ENCODE peak calls at places on chromosomes 13 and 19, in eight cellular contexts. Y is MCF 10A, H is WERI-Rb-1, S is cardiac fibroblast, I is endothelial cell, O is PC-3, G is Peyer's patch, E is BJ. B is an unnamed sample.

GRCh38 chr13:51425410-51426042 is 27.3 kb downstream of the INTS6 start:
- DNase-seq in E (peak; percentile 17), G (no peak), O (no peak), S (peak; percentile 63), I (no peak), Y (peak; percentile 34), H (no peak), B (no peak)

GRCh38 chr13:70856706-70857105 is 748.5 kb upstream of the KLHL1 start:
- DNase-seq in E (no peak), S (no peak), O (peak; percentile 42), Y (no peak), I (no peak), H (no peak), G (no peak), B (no peak)

GRCh38 chr13:110651726-110652230 is 36.4 kb downstream of the NAXD start:
- DNase-seq in O (no peak), H (no peak), I (no peak), Y (no peak), E (no peak), G (no peak), S (no peak), B (no peak)

GRCh38 chr13:59367467-59367866 is 796.3 kb downstream of the DIAPH3 start:
- DNase-seq in S (no peak), Y (no peak), E (no peak), I (no peak), G (no peak), H (no peak), O (no peak), B (no peak)

GRCh38 chr19:13089139-13089856 is 13.4 kb downstream of the LYL1 start:
- DNase-seq in G (no peak), O (peak; percentile 43), Y (no peak), H (peak; percentile 76), S (no peak), I (no peak), E (no peak), B (no peak)

GRCh38 chr19:55655648-55656040 is 809 bp downstream of the U2AF2 start:
- DNase-seq in O (no peak), H (no peak), I (no peak), S (no peak), E (no peak), G (no peak), Y (no peak), B (no peak)

GRCh38 chr19:43618921-43619261 is 538 bp downstream of the ZNF428 start:
- DNase-seq in O (peak; percentile 12), H (peak; percentile 72), I (peak; percentile 35), Y (no peak), S (no peak), E (no peak), G (peak; percentile 51), B (no peak)

GRCh38 chr19:5478925-5479588 is 23.8 kb downstream of the ZNRF4 start:
- DNase-seq in O (no peak), S (no peak), I (no peak), Y (no peak), E (no peak), G (no peak), H (no peak), B (no peak)

GRCh38 chr13:103358245-103358932 is 292.2 kb upstream of the SLC10A2 start:
- DNase-seq in O (no peak), Y (no peak), S (no peak), G (no peak), H (no peak), I (no peak), E (no peak), B (no peak)

GRCh38 chr13:76014618-76015315 is 378.6 kb downstream of the LMO7 start:
- DNase-seq in S (peak; percentile 25), E (no peak), I (no peak), Y (no peak), O (peak; percentile 30), G (no peak), H (no peak), B (no peak)

GRCh38 chr19:13797870-13798269 is 2.6 kb downstream of the ZSWIM4 start:
- DNase-seq in Y (peak; percentile 96), O (peak; percentile 89), S (peak; percentile 91), H (no peak), G (no peak), E (peak; percentile 52), I (no peak), B (no peak)

GRCh38 chr19:35704218-35704617 is at the start of gene ZBTB32:
- DNase-seq in I (peak; percentile 37), Y (no peak), H (no peak), E (no peak), S (peak; percentile 60), O (no peak), G (no peak), B (no peak)

GRCh38 chr19:14248578-14249011 is 42.6 kb upstream of the ADGRL1 start:
- DNase-seq in Y (no peak), I (peak; percentile 58), E (no peak), S (peak; percentile 74), O (peak; percentile 43), G (peak; percentile 49), H (peak; percentile 93), B (peak; percentile 57)

GRCh38 chr13:109275390-109275789 is 511.0 kb downstream of the IRS2 start:
- DNase-seq in S (no peak), I (no peak), E (no peak), Y (no peak), G (no peak), H (no peak), O (no peak), B (no peak)

GRCh38 chr13:31200636-31200970 is 828 bp downstream of the B3GLCT start:
- DNase-seq in Y (no peak), H (peak; percentile 45), I (peak; percentile 63), S (no peak), G (peak; percentile 45), O (peak; percentile 31), E (no peak), B (peak; percentile 33)

GRCh38 chr13:50509771-50510441 is 333.6 kb downstream of the DLEU7 start:
- DNase-seq in S (no peak), Y (no peak), H (no peak), O (no peak), I (no peak), G (no peak), E (no peak), B (no peak)

GRCh38 chr13:84479656-84480055 is 597.4 kb upstream of the SLITRK1 start:
- DNase-seq in Y (peak; percentile 58), H (no peak), O (peak; percentile 60), G (no peak), S (no peak), I (no peak), E (no peak), B (no peak)
- TF ChIP-seq CTCF in Y (no peak), H (no peak), O (no peak), G (no peak), S (no peak), I (no peak), E (no peak), B (no peak)

DNA sequence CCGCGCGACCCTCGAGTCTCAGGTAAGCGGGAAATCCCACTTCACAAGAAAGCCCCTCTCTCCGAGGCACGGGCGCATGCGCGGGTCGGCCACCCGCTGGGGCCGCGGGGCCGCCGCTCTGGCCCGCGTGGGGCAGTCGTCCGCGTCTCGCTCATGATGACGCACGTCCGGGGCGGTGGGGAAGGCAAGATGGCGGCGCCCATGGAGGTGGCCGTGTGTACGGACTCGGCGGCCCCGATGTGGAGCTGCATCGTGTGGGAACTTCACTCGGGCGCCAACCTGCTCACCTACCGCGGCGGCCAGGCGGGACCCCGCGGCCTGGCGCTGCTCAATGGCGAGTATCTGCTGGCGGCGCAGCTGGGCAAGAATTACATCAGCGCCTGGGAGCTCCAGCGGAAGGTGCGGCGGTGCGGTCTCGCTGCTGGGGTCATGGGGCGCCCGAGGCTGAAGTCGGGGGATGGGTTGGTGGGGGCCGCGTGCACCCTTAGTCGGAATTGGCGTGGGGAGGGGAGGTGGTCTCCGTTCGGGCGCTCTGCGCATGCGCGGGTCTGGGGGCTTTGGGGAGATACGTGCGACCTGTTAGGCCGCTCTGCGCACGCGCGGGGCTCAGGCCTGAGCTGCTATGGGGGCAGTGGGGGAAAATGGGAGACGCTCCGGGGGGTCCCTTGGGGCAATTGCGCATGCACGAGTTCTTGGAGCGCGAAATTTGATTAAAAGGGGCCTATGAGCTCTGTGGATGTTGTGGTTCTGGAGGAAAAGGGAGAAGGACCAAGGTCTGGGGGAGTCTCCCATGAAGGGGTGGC is at the start of gene WDR18:
- DNase-seq in H (peak; percentile 93), O (peak; percentile 89), Y (peak; percentile 89), G (peak; percentile 94), I (peak; percentile 88), E (peak; percentile 27), S (peak; percentile 91), B (peak; percentile 99)
- TF ChIP-seq CTCF in H (no peak), O (no peak), Y (no peak), G (peak; percentile 25), I (peak; percentile 17), E (no peak), S (no peak), B (no peak)

GRCh38 chr19:32945260-32945659 is 26.5 kb downstream of the CEP89 start:
- DNase-seq in H (no peak), G (no peak), S (no peak), I (no peak), O (no peak), Y (no peak), E (no peak), B (no peak)
- TF ChIP-seq CTCF in H (no peak), G (no peak), S (no peak), I (no peak), O (no peak), Y (no peak), E (no peak), B (no peak)

DNA sequence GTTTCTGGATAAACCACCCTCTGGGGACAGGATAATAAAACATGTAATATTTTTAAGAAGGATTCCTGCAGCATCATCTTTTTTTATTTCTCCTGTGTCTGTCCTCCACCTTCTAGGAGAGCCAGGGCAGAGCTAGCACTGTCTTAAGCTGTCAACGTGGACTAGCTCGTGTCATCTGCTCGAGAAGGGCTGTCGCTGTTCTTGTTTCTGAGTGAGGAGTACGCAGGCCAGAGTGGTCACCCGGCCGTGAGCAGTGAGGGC is 13.9 kb downstream of the CAPN12 start:
- DNase-seq in I (no peak), E (no peak), O (no peak), S (no peak), Y (no peak), G (no peak), H (no peak), B (no peak)
- TF ChIP-seq CTCF in I (no peak), E (no peak), O (no peak), S (no peak), Y (no peak), G (no peak), H (no peak), B (no peak)

GRCh38 chr19:46017095-46017429 is 5.8 kb downstream of the PGLYRP1 start:
- DNase-seq in O (no peak), E (no peak), Y (no peak), H (no peak), S (no peak), G (no peak), I (no peak), B (no peak)

GRCh38 chr19:46015961-46016425 is 6.9 kb downstream of the PGLYRP1 start:
- DNase-seq in E (no peak), S (no peak), G (no peak), O (no peak), H (no peak), I (peak; percentile 19), Y (no peak), B (no peak)

GRCh38 chr19:46017874-46018675 is 4.8 kb downstream of the PGLYRP1 start:
- DNase-seq in H (no peak), I (no peak), G (no peak), S (no peak), Y (no peak), E (no peak), O (no peak), B (no peak)

GRCh38 chr19:46015080-46015960 is 7.5 kb downstream of the PGLYRP1 start:
- DNase-seq in Y (peak; percentile 75), S (peak; percentile 48), I (peak; percentile 50), H (peak; percentile 75), O (no peak), G (peak; percentile 64), E (no peak), B (peak; percentile 71)

GRCh38 chr19:46016426-46017094 is 6.3 kb downstream of the PGLYRP1 start:
- DNase-seq in H (peak; percentile 79), G (peak; percentile 74), S (peak; percentile 81), Y (peak; percentile 82), I (peak; percentile 88), E (no peak), O (peak; percentile 76), B (peak; percentile 80)
- TF ChIP-seq CTCF in H (peak; percentile 78), G (no peak), S (peak; percentile 82), Y (peak; percentile 80), I (peak; percentile 80), E (peak; percentile 91), O (peak; percentile 50), B (peak; percentile 66)